ENCODE peak calls at places on chromosomes 1 and 21, in ten cellular contexts. G, X, S, N, T, L, D, C, K and J are unnamed samples.

GRCh38 chr1:178031856-178032320 is 62.0 kb upstream of the RASAL2 start:
- DNase-seq in C (peak), D (peak), T (peak), S (peak), X (peak), L (peak), N (peak), G (peak), K (no peak), J (peak)

GRCh38 chr1:161835963-161836362 is 69.8 kb downstream of the ATF6 start:
- DNase-seq in L (no peak), N (peak), X (no peak), C (no peak), S (no peak), D (peak), G (no peak), T (no peak), K (no peak), J (no peak)

GRCh38 chr1:163450986-163451385 is 129.2 kb downstream of the NUF2 start:
- DNase-seq in K (no peak), C (no peak), T (no peak), S (no peak), N (no peak), L (no peak), X (no peak), D (no peak), G (no peak), J (no peak)

GRCh38 chr21:42346441-42346840 is 4.4 kb downstream of the TFF2 start:
- DNase-seq in X (no peak), G (no peak), S (no peak), D (no peak), C (no peak), N (no peak), K (no peak), L (no peak), T (no peak), J (no peak)

GRCh38 chr21:32257952-32258785 is 20.7 kb downstream of the MIS18A start:
- DNase-seq in S (peak), X (peak), N (peak), L (peak), T (peak), G (no peak), K (no peak), C (peak), D (peak), J (peak)

GRCh38 chr1:182955596-182956588 is 2.9 kb upstream of the SHCBP1L start:
- DNase-seq in L (peak), S (no peak), X (no peak), T (peak), K (no peak), N (peak), G (no peak), D (peak), C (no peak), J (peak)

GRCh38 chr21:45876381-45877159 is 105.0 kb upstream of the COL6A1 start:
- DNase-seq in D (peak), K (no peak), N (no peak), L (no peak), X (no peak), T (peak), S (no peak), G (no peak), C (no peak), J (no peak)

GRCh38 chr1:48794815-48795214 is 18.1 kb upstream of the BEND5 start:
- DNase-seq in X (no peak), N (no peak), T (no peak), K (no peak), L (no peak), C (no peak), G (no peak), D (no peak), S (no peak), J (no peak)

GRCh38 chr21:23130308-23130707 is 2132.1 kb downstream of the NCAM2 start:
- DNase-seq in L (no peak), N (no peak), X (no peak), T (no peak), K (no peak), D (no peak), G (no peak), C (no peak), S (no peak), J (no peak)